ENCODE peak calls at places on chromosomes 5 and 9, in four cellular contexts. U is GM12878, H is K562, N is HepG2. J is an unnamed sample.
A peak's percentile ranks its signal among the peaks of the same experiment; 100 is the strongest.

GRCh38 chr9:76530458-76531100 is 71.6 kb downstream of the GCNT1 start:
- DNase-seq in N (no peak), U (no peak), H (no peak), J (no peak)

GRCh38 chr9:8256880-8257279 is 457.3 kb upstream of the DMAC1 start:
- DNase-seq in N (no peak), H (no peak), U (no peak), J (no peak)

GRCh38 chr9:94975480-94976452 is 249.3 kb downstream of the AOPEP start:
- DNase-seq in N (peak; percentile 79), H (no peak), U (no peak), J (no peak)

GRCh38 chr5:176812269-176813259 is 2.2 kb downstream of the UNC5A start:
- DNase-seq in N (peak; percentile 39), U (no peak), H (peak; percentile 64), J (peak; percentile 76)

GRCh38 chr5:112534067-112534466 is 115.0 kb upstream of the EPB41L4A start:
- DNase-seq in H (no peak), U (no peak), N (no peak), J (no peak)

GRCh38 chr9:81052846-81053245 is 636.5 kb downstream of the TLE1 start:
- DNase-seq in N (no peak), U (no peak), H (no peak), J (no peak)

GRCh38 chr5:132260714-132261615 is 3.5 kb downstream of the PDLIM4 start:
- DNase-seq in U (peak; percentile 61), N (no peak), H (peak; percentile 54), J (no peak)

GRCh38 chr5:36662291-36662851 is 56.0 kb downstream of the SLC1A3 start:
- DNase-seq in H (no peak), U (no peak), N (no peak), J (no peak)

GRCh38 chr5:39005566-39006232 is 68.5 kb downstream of the RICTOR start:
- DNase-seq in N (peak; percentile 12), H (no peak), U (no peak), J (no peak)

GRCh38 chr5:41356746-41357145 is 143.4 kb upstream of the C6 start:
- DNase-seq in U (no peak), H (no peak), N (no peak), J (no peak)

GRCh38 chr5:177362871-177363507 is 5.3 kb downstream of the RGS14 start:
- DNase-seq in N (no peak), H (peak; percentile 83), U (no peak), J (peak; percentile 76)

GRCh38 chr5:55360190-55360589 is 52.4 kb downstream of the MTREX start:
- DNase-seq in N (no peak), H (no peak), U (no peak), J (no peak)

GRCh38 chr9:99593621-99594020 is 228.1 kb upstream of the NR4A3 start:
- DNase-seq in U (no peak), H (no peak), N (no peak), J (no peak)

GRCh38 chr5:147635882-147636531 is 126.1 kb upstream of the DPYSL3 start:
- DNase-seq in H (no peak), U (no peak), N (no peak), J (no peak)

GRCh38 chr9:4700093-4700492 is 20.7 kb downstream of the CDC37L1 start:
- DNase-seq in U (no peak), H (no peak), N (peak; percentile 87), J (no peak)

GRCh38 chr9:96667363-96667728 is 12.2 kb upstream of the PRXL2C start:
- DNase-seq in U (no peak), N (no peak), H (no peak), J (no peak)

GRCh38 chr5:23506329-23507236 is 826 bp upstream of the PRDM9 start:
- DNase-seq in H (no peak), U (no peak), N (peak; percentile 56), J (peak; percentile 51)

GRCh38 chr5:164097747-164098146 is 592.3 kb downstream of the MAT2B start:
- DNase-seq in U (no peak), N (no peak), H (no peak), J (no peak)

GRCh38 chr5:26023361-26023760 is 1015.0 kb downstream of the CDH9 start:
- DNase-seq in N (no peak), U (no peak), H (no peak), J (no peak)

GRCh38 chr5:173625261-173625660 is 8.8 kb upstream of the BOD1 start:
- DNase-seq in U (no peak), N (no peak), H (no peak), J (no peak)

GRCh38 chr9:87862536-87863268 is 20.0 kb upstream of the SPATA31E1 start:
- DNase-seq in N (no peak), U (no peak), H (no peak), J (no peak)

GRCh38 chr9:90546200-90546599 is 96.4 kb downstream of the DIRAS2 start:
- DNase-seq in U (no peak), N (peak; percentile 22), H (no peak), J (no peak)

GRCh38 chr9:127634698-127635097 is 22.6 kb downstream of the STXBP1 start:
- DNase-seq in H (no peak), N (peak; percentile 36), U (no peak), J (peak; percentile 25)

GRCh38 chr5:154756203-154756870 is 1.2 kb downstream of the LARP1 start:
- DNase-seq in U (no peak), N (no peak), H (peak; percentile 67), J (no peak)

GRCh38 chr5:115377468-115378217 is 81.2 kb upstream of the CCDC112 start:
- DNase-seq in H (no peak), U (peak; percentile 4), N (no peak), J (no peak)

GRCh38 chr5:128513816-128514215 is 24.2 kb downstream of the FBN2 start:
- DNase-seq in N (no peak), U (no peak), H (no peak), J (no peak)

GRCh38 chr5:109099081-109099480 is 310.7 kb downstream of the PJA2 start:
- DNase-seq in N (no peak), U (no peak), H (no peak), J (no peak)

GRCh38 chr5:17123785-17124184 is 93.6 kb upstream of the BASP1 start:
- DNase-seq in U (no peak), N (no peak), H (no peak), J (no peak)

DNA sequence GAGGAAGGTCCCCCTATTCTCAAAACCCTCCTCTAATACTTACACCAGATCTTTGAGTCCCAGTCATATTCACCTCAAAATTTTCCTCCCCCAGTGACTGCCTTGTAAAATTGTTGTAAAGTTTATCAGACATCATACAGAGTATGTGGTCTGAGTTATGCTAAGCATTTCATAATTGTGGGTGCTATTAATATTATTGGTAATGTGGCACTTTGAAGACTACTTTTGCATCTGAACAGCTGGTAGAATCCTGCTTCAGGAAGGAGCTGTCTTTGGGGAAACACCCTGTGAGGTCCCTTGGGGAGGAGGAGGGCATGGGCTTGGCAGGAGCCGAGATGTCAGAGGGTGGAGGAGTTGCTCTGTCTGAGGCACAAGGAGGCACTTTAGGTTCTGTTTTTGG is 164.9 kb upstream of the ZNF618 start:
- DNase-seq in H (no peak), N (no peak), U (no peak), J (no peak)
- TF ChIP-seq CREM in H (no peak), N (no peak), U (no peak), J (no peak)

GRCh38 chr9:134325096-134325812 is 1.0 kb upstream of the RXRA start:
- DNase-seq in N (no peak), H (peak; percentile 72), U (no peak), J (peak; percentile 47)
- TF ChIP-seq CREM in N (no peak), H (peak; percentile 18), U (no peak), J (no peak)

DNA sequence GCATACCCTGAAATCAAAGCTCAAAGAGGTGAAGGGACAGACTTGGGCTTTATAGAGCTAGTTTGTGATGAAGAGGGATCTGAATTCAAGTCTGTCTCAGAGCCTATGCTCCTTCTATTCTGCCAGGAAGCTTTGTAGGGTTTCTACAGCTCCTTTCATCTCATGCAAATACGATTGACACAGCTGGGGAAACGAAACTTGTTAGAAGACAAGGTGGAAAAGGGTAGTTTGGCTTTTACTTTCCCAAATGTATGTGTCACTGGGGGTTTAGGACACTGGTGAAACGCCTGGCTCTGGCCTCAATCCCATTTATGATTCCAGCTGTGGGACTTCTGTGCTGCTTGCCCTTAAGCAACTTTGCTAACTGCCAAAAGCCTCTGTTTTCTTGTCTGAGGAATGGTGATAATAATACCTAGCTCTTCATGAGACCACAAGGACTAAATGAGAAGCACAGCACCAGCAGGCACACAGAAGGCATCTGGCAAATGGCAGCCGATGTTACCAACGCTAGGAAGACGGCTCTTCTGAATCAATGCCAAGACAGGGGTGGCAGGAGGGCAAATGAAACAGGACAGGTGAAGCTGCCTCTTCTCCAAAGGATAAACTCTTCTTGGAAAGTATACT is 70.3 kb upstream of the EQTN start:
- DNase-seq in U (peak; percentile 64), N (no peak), H (no peak), J (no peak)
- TF ChIP-seq CREM in U (no peak), N (no peak), H (no peak), J (no peak)

GRCh38 chr9:2688636-2689035 is 28.7 kb upstream of the KCNV2 start:
- DNase-seq in N (no peak), U (no peak), H (no peak), J (no peak)
- TF ChIP-seq CREM in N (no peak), U (no peak), H (no peak), J (no peak)

GRCh38 chr9:38394419-38394818 is 1.9 kb downstream of the ALDH1B1 start:
- DNase-seq in U (no peak), H (no peak), N (no peak), J (no peak)

GRCh38 chr9:38390851-38391250 is 1.7 kb upstream of the ALDH1B1 start:
- DNase-seq in U (no peak), N (no peak), H (no peak), J (no peak)

GRCh38 chr9:38392235-38393127 is at the start of gene ALDH1B1:
- DNase-seq in U (peak; percentile 38), H (peak; percentile 99), N (peak; percentile 77), J (peak; percentile 91)

GRCh38 chr9:38391278-38392118 is 1.0 kb upstream of the ALDH1B1 start:
- DNase-seq in H (no peak), N (no peak), U (no peak), J (no peak)

GRCh38 chr9:38393128-38393809 is 767 bp downstream of the ALDH1B1 start:
- DNase-seq in N (no peak), H (peak; percentile 35), U (no peak), J (no peak)
- TF ChIP-seq CREM in N (no peak), H (no peak), U (no peak), J (no peak)

DNA sequence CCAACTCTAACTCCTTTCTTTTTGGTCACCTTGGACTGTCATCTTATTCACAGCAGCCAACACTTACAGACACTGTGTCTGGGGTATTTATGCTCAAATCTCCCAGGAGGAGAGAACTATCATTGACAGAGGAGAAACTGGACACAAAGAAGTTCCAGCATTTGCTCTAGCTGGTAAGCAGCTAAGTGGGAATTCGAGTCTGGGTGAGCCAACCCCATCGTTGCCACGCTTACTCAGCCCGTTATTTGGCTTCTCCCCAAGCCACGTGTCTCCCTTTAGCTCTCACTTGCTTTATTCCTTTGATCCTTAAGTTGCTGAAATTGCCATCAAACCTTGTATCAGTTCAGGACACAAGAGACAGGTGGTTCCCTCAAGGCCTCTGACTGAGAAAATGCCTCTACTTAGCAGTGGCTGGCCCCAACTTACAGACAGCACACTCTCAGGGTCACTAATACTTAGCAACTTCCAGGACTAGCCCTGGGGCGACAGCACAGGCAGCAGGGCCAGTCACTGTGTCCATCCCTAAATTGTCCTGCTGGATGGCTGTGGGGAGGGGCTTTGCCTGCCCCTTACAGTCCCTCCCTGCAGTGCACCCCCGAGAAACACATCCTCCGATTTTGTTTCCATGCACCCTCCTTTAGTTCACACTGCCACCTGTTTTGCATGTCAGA is 1.4 kb downstream of the SLC36A2 start:
- DNase-seq in N (no peak), H (no peak), U (no peak), J (no peak)
- TF ChIP-seq CREM in N (no peak), H (no peak), U (no peak), J (no peak)

J was measured in WTC11.